ENCODE peak calls at places on chromosomes 3 and 15, in five cellular contexts. T is epithelial cell of proximal tubule, Z is foreskin keratinocyte, E is nephron progenitor cell, A is colonic mucosa. V is an unnamed sample.

GRCh38 chr15:65312400-65312916 is 8.0 kb downstream of the RNU5B-1 start:
- DNase-seq in T (no peak), A (no peak), E (peak), Z (no peak), V (no peak)

GRCh38 chr3:149609595-149609994 is 48.2 kb downstream of the WWTR1 start:
- DNase-seq in Z (no peak), T (no peak), E (no peak), A (no peak), V (no peak)

GRCh38 chr3:63921741-63922482 is 9.7 kb upstream of the SCAANT1 start:
- DNase-seq in T (no peak), Z (no peak), A (no peak), E (no peak), V (no peak)

GRCh38 chr3:75305901-75306300 is 358.2 kb upstream of the FRG2C start:
- DNase-seq in A (no peak), E (no peak), Z (no peak), T (no peak), V (no peak)

GRCh38 chr15:80456517-80457497 is 52.6 kb downstream of the ARNT2 start:
- DNase-seq in Z (no peak), E (no peak), A (no peak), T (no peak), V (peak)

GRCh38 chr15:26443321-26443720 is 329.5 kb downstream of the GABRB3 start:
- DNase-seq in A (no peak), E (no peak), Z (no peak), T (no peak), V (no peak)

GRCh38 chr3:71026634-71027578 is 556.6 kb downstream of the FOXP1 start:
- DNase-seq in T (no peak), Z (no peak), A (no peak), E (no peak), V (no peak)

GRCh38 chr3:99633887-99634558 is 4.4 kb upstream of the COL8A1 start:
- DNase-seq in Z (peak), A (no peak), E (no peak), T (peak), V (no peak)

GRCh38 chr3:169337541-169337940 is 326.0 kb downstream of the MECOM start:
- DNase-seq in E (no peak), A (no peak), T (no peak), Z (no peak), V (no peak)

GRCh38 chr15:25478313-25478712 is 39.5 kb upstream of the UBE3A start:
- DNase-seq in T (no peak), A (no peak), Z (no peak), E (no peak), V (no peak)

GRCh38 chr3:136858381-136858780 is 3.6 kb upstream of the NCK1 start:
- DNase-seq in T (no peak), Z (no peak), E (no peak), A (no peak), V (no peak)

GRCh38 chr15:82040862-82041261 is 5.0 kb downstream of the MEX3B start:
- DNase-seq in T (no peak), E (peak), Z (no peak), A (peak), V (no peak)

GRCh38 chr15:89406756-89407650 is 72.4 kb upstream of the POLG start:
- DNase-seq in E (no peak), Z (no peak), A (no peak), T (no peak), V (no peak)
- TF ChIP-seq CTCF in E (no peak), Z (no peak), A (no peak), T (no peak), V (no peak)

DNA sequence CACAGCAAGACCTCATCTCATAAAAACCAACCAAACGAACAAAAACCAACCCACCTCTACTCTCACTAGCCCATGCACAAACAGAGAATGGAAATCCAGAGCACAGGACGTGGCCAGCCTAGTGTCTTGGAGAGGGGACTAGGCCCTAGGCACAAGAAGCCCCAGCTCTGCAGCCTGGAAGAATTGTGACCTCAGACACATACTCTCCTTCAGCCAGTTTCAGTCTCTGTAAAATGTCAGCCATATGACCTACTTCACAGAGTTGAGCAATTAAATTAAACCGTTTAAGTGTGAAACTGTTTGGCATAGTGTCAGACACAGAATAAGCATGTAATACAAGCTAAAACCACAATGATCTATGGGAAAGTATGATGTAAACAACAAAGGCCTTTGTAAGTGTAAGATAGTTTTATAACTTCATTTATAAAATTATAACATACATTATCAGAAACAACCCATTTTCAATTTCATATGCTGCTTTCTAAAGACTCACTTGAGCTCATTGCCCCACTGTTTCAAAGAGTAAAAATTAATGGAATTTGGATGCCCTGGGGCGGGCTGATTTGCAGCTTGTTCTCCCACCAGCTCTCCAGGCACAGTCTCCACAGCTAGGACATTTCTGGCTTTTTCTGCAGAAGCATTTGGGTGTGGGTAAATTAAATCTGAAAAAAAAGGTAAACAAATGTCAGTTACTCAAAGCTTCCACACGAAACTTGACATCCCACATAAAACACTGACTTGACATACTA is 32.9 kb downstream of the TBC1D2B start:
- DNase-seq in T (no peak), Z (no peak), E (no peak), A (peak), V (no peak)
- TF ChIP-seq CTCF in T (no peak), Z (no peak), E (no peak), A (no peak), V (no peak)

GRCh38 chr3:12841970-12842328 is 584 bp upstream of the RPL32 start:
- DNase-seq in E (no peak), Z (no peak), T (no peak), A (no peak), V (no peak)
- TF ChIP-seq CTCF in E (no peak), Z (no peak), T (no peak), A (no peak), V (no peak)

GRCh38 chr15:100891316-100892012 is 11.8 kb downstream of the ALDH1A3 start:
- DNase-seq in T (no peak), Z (no peak), A (no peak), E (peak), V (no peak)
- TF ChIP-seq CTCF in T (no peak), Z (no peak), A (no peak), E (no peak), V (no peak)

V was measured in fibroblast of pulmonary artery.